ENCODE peak calls at places on chromosomes 5 and 9, in four cellular contexts. One of them, this sample, is unnamed.

GRCh38 chr5:174355208-174355612 is 309.7 kb downstream of the NSG2 start:
- DNase-seq in neuronal stem cell: no peak
- DNase-seq in IMR-90: peak; percentile 66
- DNase-seq in H1: no peak
- DNase-seq in this sample: no peak

GRCh38 chr5:2779459-2779858 is 28.0 kb upstream of the IRX2 start:
- DNase-seq in IMR-90: no peak
- DNase-seq in neuronal stem cell: no peak
- DNase-seq in H1: no peak
- DNase-seq in this sample: no peak

GRCh38 chr9:126371007-126371870 is 44.6 kb downstream of the MVB12B start:
- DNase-seq in neuronal stem cell: no peak
- DNase-seq in IMR-90: no peak
- DNase-seq in H1: no peak
- DNase-seq in this sample: peak; percentile 63

GRCh38 chr5:142784405-142784955 is 14.3 kb downstream of the ARHGAP26 start:
- DNase-seq in H1: no peak
- DNase-seq in neuronal stem cell: no peak
- DNase-seq in IMR-90: no peak
- DNase-seq in this sample: no peak

GRCh38 chr5:139774980-139775654 is 20.5 kb upstream of the PSD2 start:
- DNase-seq in neuronal stem cell: peak; percentile 70
- DNase-seq in H1: peak; percentile 100
- DNase-seq in IMR-90: peak; percentile 68
- DNase-seq in this sample: peak; percentile 94

GRCh38 chr9:95344735-95345134 is 27.2 kb upstream of the FANCC start:
- DNase-seq in neuronal stem cell: no peak
- DNase-seq in H1: no peak
- DNase-seq in IMR-90: no peak
- DNase-seq in this sample: no peak

GRCh38 chr5:33662721-33663435 is 222.1 kb downstream of the TARS1 start:
- DNase-seq in neuronal stem cell: no peak
- DNase-seq in IMR-90: peak; percentile 76
- DNase-seq in H1: no peak
- DNase-seq in this sample: no peak

GRCh38 chr5:113071401-113071800 is 94.8 kb downstream of the DCP2 start:
- DNase-seq in H1: no peak
- DNase-seq in IMR-90: no peak
- DNase-seq in neuronal stem cell: no peak
- DNase-seq in this sample: peak; percentile 5

GRCh38 chr5:34031966-34032365 is 11.0 kb downstream of the C1QTNF3 start:
- DNase-seq in neuronal stem cell: no peak
- DNase-seq in IMR-90: no peak
- DNase-seq in H1: no peak
- DNase-seq in this sample: no peak

GRCh38 chr5:61397238-61397637 is 65.2 kb downstream of the ZSWIM6 start:
- DNase-seq in H1: no peak
- DNase-seq in IMR-90: peak; percentile 26
- DNase-seq in neuronal stem cell: no peak
- DNase-seq in this sample: no peak

GRCh38 chr5:142955628-142956027 is 185.5 kb downstream of the ARHGAP26 start:
- DNase-seq in IMR-90: no peak
- DNase-seq in H1: no peak
- DNase-seq in neuronal stem cell: no peak
- DNase-seq in this sample: no peak

GRCh38 chr9:132820545-132820944 is 57.5 kb downstream of the AK8 start:
- DNase-seq in IMR-90: no peak
- DNase-seq in neuronal stem cell: no peak
- DNase-seq in H1: no peak
- DNase-seq in this sample: no peak

GRCh38 chr5:16736158-16736994 is 119.6 kb upstream of the RETREG1 start:
- DNase-seq in H1: no peak
- DNase-seq in neuronal stem cell: no peak
- DNase-seq in IMR-90: peak; percentile 87
- DNase-seq in this sample: peak; percentile 66

GRCh38 chr5:154712518-154713437 is 42.4 kb upstream of the LARP1 start:
- DNase-seq in H1: peak; percentile 82
- DNase-seq in IMR-90: no peak
- DNase-seq in neuronal stem cell: no peak
- DNase-seq in this sample: peak; percentile 95
- H4K8ac ChIP-seq in H1: no peak overlapping the region
- H4K8ac ChIP-seq in IMR-90: peak overlapping the region; percentile 42
- H4K8ac ChIP-seq in neuronal stem cell: no peak overlapping the region
- H4K8ac ChIP-seq in this sample: no peak overlapping the region

DNA sequence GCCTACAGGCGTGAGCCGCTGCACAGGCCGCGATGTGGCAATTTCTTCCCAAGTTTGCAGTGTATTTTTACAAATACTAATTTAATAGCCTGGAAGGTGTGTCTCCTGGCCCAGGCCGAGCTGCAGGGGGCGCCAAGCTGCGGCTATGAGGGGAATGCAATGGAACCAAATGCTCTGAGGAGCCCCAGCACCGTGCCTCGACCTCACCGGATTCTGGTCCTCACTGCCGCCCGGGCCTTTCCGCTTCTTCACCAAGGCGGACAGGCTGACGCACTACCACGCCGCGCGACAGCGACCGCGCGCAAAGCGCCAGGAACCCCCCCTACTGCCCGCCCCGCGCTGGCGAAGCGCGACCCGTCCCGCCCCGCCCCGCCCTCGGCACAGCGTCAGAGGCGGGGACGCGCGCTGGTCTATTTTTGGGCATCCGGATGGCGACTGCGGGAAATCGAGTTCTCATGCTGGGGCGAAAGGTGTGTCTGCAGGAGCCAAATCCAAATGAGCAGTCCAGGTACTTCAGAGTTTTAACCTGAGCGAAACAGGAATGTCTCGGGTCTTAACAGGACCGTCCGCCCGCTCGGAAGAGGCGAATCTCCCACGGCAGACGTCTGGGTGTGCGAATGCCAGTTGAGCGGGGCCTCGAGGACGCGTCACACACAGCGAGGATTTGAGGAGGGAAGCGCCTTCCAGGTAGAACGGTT is 31.7 kb upstream of the PRXL2C start:
- DNase-seq in H1: peak; percentile 90
- DNase-seq in IMR-90: peak; percentile 57
- DNase-seq in neuronal stem cell: peak; percentile 56
- DNase-seq in this sample: peak; percentile 87
- H4K8ac ChIP-seq in H1: peak overlapping the region; percentile 93
- H4K8ac ChIP-seq in IMR-90: peak overlapping the region; percentile 77
- H4K8ac ChIP-seq in neuronal stem cell: peak overlapping the region; percentile 33
- H4K8ac ChIP-seq in this sample: no peak overlapping the region

DNA sequence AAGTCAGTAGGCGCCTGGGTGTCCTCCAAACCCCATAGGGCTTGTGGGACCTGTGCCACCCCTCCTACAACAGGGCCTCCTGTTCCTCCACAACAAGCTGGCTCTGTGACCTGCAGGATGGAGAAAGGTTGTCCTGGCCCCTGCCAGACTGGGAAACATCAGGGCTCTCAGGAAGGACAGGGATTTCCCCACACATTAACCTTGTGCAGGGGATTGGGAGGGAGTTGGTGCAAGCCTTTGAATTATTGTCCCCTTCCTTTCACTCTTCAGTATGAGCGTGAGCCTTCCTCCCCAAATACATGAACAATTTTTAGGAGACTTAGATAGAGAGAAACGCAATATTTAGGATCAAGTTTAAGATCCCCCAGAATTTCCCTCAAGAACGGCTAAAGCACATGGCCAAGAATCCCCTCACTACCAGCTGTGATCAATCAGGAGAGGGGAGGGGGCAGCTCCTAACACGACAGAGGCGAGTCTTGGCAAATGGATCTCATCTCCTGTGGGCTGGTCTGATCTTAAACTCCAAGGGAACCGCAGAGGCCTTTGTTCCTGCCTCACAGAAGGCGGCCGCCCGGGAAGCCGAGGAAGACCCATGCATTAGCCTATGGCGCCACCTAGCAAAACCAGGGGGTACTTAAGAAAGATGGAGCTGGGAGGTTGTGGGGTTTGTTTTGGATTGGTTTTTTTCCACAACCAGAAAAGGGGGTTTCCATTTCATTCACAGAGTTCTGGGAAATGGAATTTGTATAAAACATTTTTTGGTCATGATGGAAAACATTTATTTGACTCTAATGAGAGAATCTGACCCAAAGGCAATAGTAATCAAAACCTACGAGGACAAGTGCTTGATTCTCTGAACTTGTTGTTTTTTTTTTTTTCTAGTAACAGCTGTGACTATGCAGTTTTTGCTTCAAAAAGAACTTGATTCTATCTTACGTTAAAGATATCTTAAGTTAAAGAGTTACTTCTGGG is 36.1 kb upstream of the OSMR start:
- DNase-seq in H1: peak; percentile 84
- DNase-seq in IMR-90: peak; percentile 92
- DNase-seq in neuronal stem cell: peak; percentile 82
- DNase-seq in this sample: peak; percentile 88
- H4K8ac ChIP-seq in H1: no peak overlapping the region
- H4K8ac ChIP-seq in IMR-90: peak overlapping the region; percentile 86
- H4K8ac ChIP-seq in neuronal stem cell: no peak overlapping the region
- H4K8ac ChIP-seq in this sample: no peak overlapping the region

GRCh38 chr9:84384617-84385016 is 44.1 kb upstream of the SLC28A3 start:
- DNase-seq in H1: no peak
- DNase-seq in IMR-90: no peak
- DNase-seq in neuronal stem cell: no peak
- DNase-seq in this sample: no peak

GRCh38 chr9:84387821-84388220 is 47.3 kb upstream of the SLC28A3 start:
- DNase-seq in neuronal stem cell: no peak
- DNase-seq in H1: no peak
- DNase-seq in IMR-90: no peak
- DNase-seq in this sample: no peak

GRCh38 chr9:84385357-84386040 is 44.9 kb upstream of the SLC28A3 start:
- DNase-seq in neuronal stem cell: no peak
- DNase-seq in H1: no peak
- DNase-seq in IMR-90: no peak
- DNase-seq in this sample: no peak

GRCh38 chr9:84383178-84383577 is 42.6 kb upstream of the SLC28A3 start:
- DNase-seq in IMR-90: no peak
- DNase-seq in neuronal stem cell: no peak
- DNase-seq in H1: no peak
- DNase-seq in this sample: no peak

GRCh38 chr9:84386753-84387152 is 46.2 kb upstream of the SLC28A3 start:
- DNase-seq in neuronal stem cell: no peak
- DNase-seq in H1: no peak
- DNase-seq in IMR-90: no peak
- DNase-seq in this sample: no peak
- H4K8ac ChIP-seq in neuronal stem cell: no peak overlapping the region
- H4K8ac ChIP-seq in H1: no peak overlapping the region
- H4K8ac ChIP-seq in IMR-90: no peak overlapping the region
- H4K8ac ChIP-seq in this sample: no peak overlapping the region

DNA sequence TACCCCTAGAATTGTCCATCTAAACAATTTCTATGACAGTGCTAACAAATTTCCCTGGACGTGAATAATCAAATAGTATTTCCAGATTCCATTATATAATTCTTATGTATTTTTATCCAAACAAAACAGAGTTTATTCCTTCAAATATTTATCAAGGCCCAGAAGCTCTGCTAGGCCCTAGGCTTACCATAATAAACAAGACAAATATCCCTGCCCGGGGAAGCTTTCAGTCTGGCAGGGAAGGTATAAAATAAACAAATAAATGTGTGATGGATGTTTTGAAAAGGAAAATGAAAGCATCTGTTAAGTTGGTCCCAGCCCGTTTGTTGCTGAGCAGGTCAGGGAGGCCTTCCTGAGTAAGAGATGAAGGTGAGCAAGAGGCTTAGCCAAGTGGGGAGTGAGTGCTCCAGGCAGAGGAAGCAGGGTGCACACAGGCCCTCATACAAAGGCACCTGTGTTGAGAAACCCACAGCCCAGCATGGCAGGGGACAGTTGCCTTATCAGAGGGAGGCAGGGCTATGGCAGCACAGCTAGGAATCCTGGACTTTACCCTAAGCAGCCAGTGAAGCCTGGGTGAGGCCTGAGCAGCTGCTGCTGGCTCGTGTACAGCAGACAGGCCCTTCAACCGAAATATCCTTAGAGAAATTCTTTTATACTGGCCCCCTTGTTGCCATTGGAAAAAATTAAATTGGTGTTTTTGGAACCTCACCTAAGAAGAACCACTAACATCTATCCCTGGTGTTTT is 7.7 kb upstream of the SLC35D2 start:
- DNase-seq in H1: no peak
- DNase-seq in neuronal stem cell: no peak
- DNase-seq in IMR-90: peak; percentile 37
- DNase-seq in this sample: no peak
- H4K8ac ChIP-seq in H1: no peak overlapping the region
- H4K8ac ChIP-seq in neuronal stem cell: no peak overlapping the region
- H4K8ac ChIP-seq in IMR-90: peak overlapping the region; percentile 74
- H4K8ac ChIP-seq in this sample: no peak overlapping the region

GRCh38 chr9:3794005-3794404 is 268.2 kb upstream of the RFX3 start:
- DNase-seq in H1: no peak
- DNase-seq in neuronal stem cell: peak; percentile 80
- DNase-seq in IMR-90: peak; percentile 15
- DNase-seq in this sample: no peak
- H4K8ac ChIP-seq in H1: no peak overlapping the region
- H4K8ac ChIP-seq in neuronal stem cell: no peak overlapping the region
- H4K8ac ChIP-seq in IMR-90: peak overlapping the region; percentile 69
- H4K8ac ChIP-seq in this sample: no peak overlapping the region

GRCh38 chr9:22008662-22009562 is at the start of gene CDKN2B:
- DNase-seq in neuronal stem cell: peak; percentile 91
- DNase-seq in H1: peak; percentile 97
- DNase-seq in IMR-90: peak; percentile 94
- DNase-seq in this sample: peak; percentile 95

GRCh38 chr9:22005700-22006605 is 3.2 kb downstream of the CDKN2B start:
- DNase-seq in H1: peak; percentile 73
- DNase-seq in IMR-90: peak; percentile 31
- DNase-seq in neuronal stem cell: no peak
- DNase-seq in this sample: peak; percentile 48

GRCh38 chr9:22005083-22005699 is 3.9 kb downstream of the CDKN2B start:
- DNase-seq in neuronal stem cell: no peak
- DNase-seq in IMR-90: peak; percentile 37
- DNase-seq in H1: peak; percentile 66
- DNase-seq in this sample: peak; percentile 64

GRCh38 chr9:22010881-22011625 is 1.9 kb upstream of the CDKN2B start:
- DNase-seq in IMR-90: peak; percentile 47
- DNase-seq in H1: peak; percentile 78
- DNase-seq in neuronal stem cell: no peak
- DNase-seq in this sample: peak; percentile 67

DNA sequence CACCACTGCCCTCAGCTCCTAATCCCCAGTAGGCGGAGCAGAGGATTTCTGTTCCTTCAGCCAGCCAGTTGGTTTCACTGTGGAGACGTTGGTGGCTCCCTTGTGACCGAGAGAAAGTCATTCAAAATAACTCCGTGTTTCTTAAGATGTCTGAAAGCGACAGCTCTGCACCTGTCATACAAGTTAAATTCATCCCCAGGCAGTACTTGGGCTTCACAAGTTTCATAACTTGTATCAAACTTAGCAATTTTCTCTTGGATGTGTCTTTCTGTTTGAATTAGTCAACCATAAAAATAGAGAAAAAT is 410 bp upstream of the CDKN2B start:
- DNase-seq in IMR-90: no peak
- DNase-seq in H1: no peak
- DNase-seq in neuronal stem cell: no peak
- DNase-seq in this sample: no peak
- H4K8ac ChIP-seq in IMR-90: no peak overlapping the region
- H4K8ac ChIP-seq in H1: no peak overlapping the region
- H4K8ac ChIP-seq in neuronal stem cell: no peak overlapping the region
- H4K8ac ChIP-seq in this sample: no peak overlapping the region